ENCODE peak calls at places on chromosome 6, in seven cellular contexts. E is ovary, K is transverse colon, H is endothelial cell, U is fibroblast of mammary gland, L is upper lobe of left lung, V is fibroblast of the aortic adventitia. X is an unnamed sample.

GRCh38 chr6:169224185-169224695 is 29.4 kb downstream of the THBS2 start:
- DNase-seq in E (peak; percentile 91), K (no peak), H (no peak), U (peak; percentile 96), L (no peak), V (peak; percentile 88), X (no peak)

GRCh38 chr6:3135668-3136297 is 17.3 kb downstream of the BPHL start:
- DNase-seq in E (no peak), K (no peak), H (no peak), U (no peak), L (no peak), V (no peak), X (no peak)

GRCh38 chr6:43713611-43714310 is 26.2 kb upstream of the MRPS18A start:
- DNase-seq in E (no peak), K (no peak), H (no peak), U (no peak), L (no peak), V (no peak), X (no peak)

GRCh38 chr6:163906006-163906710 is 491.6 kb downstream of the QKI start:
- DNase-seq in E (no peak), K (no peak), H (no peak), U (no peak), L (no peak), V (no peak), X (no peak)

GRCh38 chr6:43842231-43842794 is 72.3 kb downstream of the VEGFA start:
- DNase-seq in E (no peak), K (peak; percentile 31), H (no peak), U (peak; percentile 80), L (no peak), V (peak; percentile 65), X (no peak)

GRCh38 chr6:16766043-16766521 is 4.8 kb upstream of the ATXN1 start:
- DNase-seq in E (no peak), K (no peak), H (no peak), U (peak; percentile 93), L (no peak), V (peak; percentile 93), X (no peak)

GRCh38 chr6:141290871-141291270 is 841.9 kb upstream of the GJE1 start:
- DNase-seq in E (no peak), K (no peak), H (no peak), U (no peak), L (no peak), V (no peak), X (no peak)

GRCh38 chr6:156387472-156387871 is 389.7 kb upstream of the ARID1B start:
- DNase-seq in E (no peak), K (no peak), H (no peak), U (no peak), L (no peak), V (no peak), X (no peak)

GRCh38 chr6:72554761-72555221 is 67.1 kb upstream of the KCNQ5 start:
- DNase-seq in E (no peak), K (no peak), H (no peak), U (no peak), L (no peak), V (peak; percentile 52), X (no peak)

GRCh38 chr6:51182884-51183283 is 364.2 kb downstream of the TFAP2B start:
- DNase-seq in E (no peak), K (no peak), H (no peak), U (no peak), L (no peak), V (no peak), X (no peak)

GRCh38 chr6:15421945-15422733 is 176.3 kb downstream of the JARID2 start:
- DNase-seq in E (no peak), K (no peak), H (no peak), U (no peak), L (no peak), V (no peak), X (no peak)

GRCh38 chr6:85465762-85466161 is 15.9 kb downstream of the NT5E start:
- DNase-seq in E (no peak), K (no peak), H (no peak), U (no peak), L (no peak), V (no peak), X (no peak)

GRCh38 chr6:13048113-13048512 is 280.2 kb downstream of the TBC1D7 start:
- DNase-seq in E (no peak), K (no peak), H (no peak), U (peak; percentile 15), L (no peak), V (peak; percentile 1), X (no peak)
- TF ChIP-seq CTCF in E (no peak), K (no peak), H (no peak), U (no peak), L (no peak), V (no peak), X (no peak)

GRCh38 chr6:89035252-89036106 is 45.1 kb upstream of the PNRC1 start:
- DNase-seq in E (peak; percentile 94), K (peak; percentile 91), H (no peak), U (peak; percentile 100), L (no peak), V (peak; percentile 100), X (no peak)
- TF ChIP-seq CTCF in E (no peak), K (no peak), H (no peak), U (no peak), L (no peak), V (no peak), X (no peak)

GRCh38 chr6:120405947-120406346 is 928.3 kb downstream of the TBC1D32 start:
- DNase-seq in E (no peak), K (no peak), H (no peak), U (no peak), L (no peak), V (no peak), X (no peak)
- TF ChIP-seq CTCF in E (no peak), K (no peak), H (peak; percentile 15), U (peak; percentile 21), L (no peak), V (no peak), X (no peak)

GRCh38 chr6:13765570-13765969 is 48.8 kb downstream of the MCUR1 start:
- DNase-seq in E (no peak), K (no peak), H (no peak), U (peak; percentile 59), L (no peak), V (peak; percentile 16), X (no peak)

GRCh38 chr6:13764996-13765395 is 49.4 kb downstream of the MCUR1 start:
- DNase-seq in E (no peak), K (no peak), H (no peak), U (no peak), L (no peak), V (no peak), X (no peak)

GRCh38 chr6:13766201-13766634 is 48.1 kb downstream of the MCUR1 start:
- DNase-seq in E (no peak), K (no peak), H (no peak), U (peak; percentile 70), L (no peak), V (peak; percentile 63), X (no peak)

GRCh38 chr6:13769034-13769654 is 45.2 kb downstream of the MCUR1 start:
- DNase-seq in E (no peak), K (no peak), H (no peak), U (no peak), L (peak; percentile 72), V (no peak), X (no peak)

DNA sequence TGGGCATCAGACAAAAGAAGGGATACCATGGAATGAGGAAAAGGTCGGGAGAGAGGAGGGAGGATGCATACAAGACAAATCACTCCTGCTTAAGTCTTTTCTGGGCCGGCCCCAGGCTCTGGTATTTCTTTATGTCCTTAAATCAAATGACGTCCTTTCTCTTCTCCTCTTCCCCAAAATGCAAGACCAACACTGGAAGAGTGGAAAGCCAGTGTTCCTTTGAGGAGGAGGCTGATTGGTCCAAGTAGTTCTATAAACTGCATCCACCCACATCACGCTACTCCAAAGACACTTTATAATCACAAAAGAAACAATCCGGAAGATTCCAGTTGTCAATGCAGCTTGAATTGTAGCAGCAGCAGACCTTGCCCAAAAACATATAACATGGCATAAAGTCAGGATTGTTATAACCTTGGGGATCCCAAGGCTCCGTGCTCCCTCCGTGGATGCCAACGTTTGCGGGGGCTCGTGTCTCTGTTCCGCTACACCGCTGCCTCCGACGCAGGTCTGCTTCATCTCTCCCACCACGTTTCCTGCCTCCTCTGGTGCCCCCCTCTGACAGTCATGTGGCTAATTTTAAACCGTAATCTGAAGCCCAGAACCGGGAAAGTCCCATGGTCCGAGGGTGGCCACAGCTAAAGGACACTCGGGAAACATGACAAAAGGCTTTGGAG is 47.1 kb downstream of the MCUR1 start:
- DNase-seq in E (peak; percentile 63), K (peak; percentile 53), H (no peak), U (peak; percentile 60), L (no peak), V (peak; percentile 57), X (no peak)
- TF ChIP-seq CTCF in E (no peak), K (no peak), H (no peak), U (peak; percentile 3), L (no peak), V (no peak), X (no peak)

DNA sequence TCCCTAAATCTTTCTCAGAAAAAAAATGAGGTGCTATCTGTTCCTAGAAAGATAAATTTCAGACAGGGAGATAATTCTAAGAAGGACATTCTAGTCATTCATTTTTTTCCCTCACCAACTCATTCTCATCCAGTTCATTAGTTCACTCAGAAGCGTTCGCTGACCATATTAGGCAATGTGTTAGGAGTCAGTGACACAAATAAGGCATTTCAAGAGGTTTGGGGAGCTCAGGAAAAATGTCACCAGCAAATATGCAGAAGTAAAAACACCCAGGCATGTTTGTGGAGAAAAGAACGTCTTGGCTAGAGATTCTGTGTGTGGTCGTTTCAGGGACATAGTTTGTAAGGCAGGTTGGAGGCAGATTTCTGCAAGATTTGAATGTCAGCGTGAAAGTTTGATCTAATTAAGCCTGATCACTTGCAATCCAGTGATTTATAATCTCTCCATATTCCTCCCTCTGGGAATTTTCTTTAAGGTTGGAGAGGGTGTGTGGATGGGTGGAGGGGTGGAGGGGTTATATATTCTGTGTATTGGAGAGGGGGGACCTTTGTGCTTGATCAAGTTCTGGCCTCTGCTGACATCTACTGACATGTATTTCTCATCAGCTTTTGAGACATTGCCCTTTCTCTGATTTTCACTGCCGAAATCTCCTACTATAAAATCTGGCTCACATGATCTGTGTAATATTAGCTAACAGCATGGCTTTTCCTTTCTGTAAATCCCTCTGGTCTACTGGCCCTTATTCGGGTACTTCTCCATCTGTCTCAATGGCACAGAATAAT is 3.6 kb downstream of the MYCT1 start:
- DNase-seq in E (no peak), K (no peak), H (no peak), U (no peak), L (no peak), V (peak; percentile 32), X (no peak)
- TF ChIP-seq CTCF in E (no peak), K (no peak), H (no peak), U (no peak), L (no peak), V (no peak), X (no peak)

GRCh38 chr6:155141512-155141911 is 122.3 kb upstream of the CLDN20 start:
- DNase-seq in E (no peak), K (no peak), H (no peak), U (no peak), L (no peak), V (no peak), X (no peak)
- TF ChIP-seq CTCF in E (no peak), K (no peak), H (no peak), U (no peak), L (no peak), V (no peak), X (no peak)

GRCh38 chr6:136208783-136209182 is 41.3 kb downstream of the MTFR2 start:
- DNase-seq in E (no peak), K (no peak), H (no peak), U (no peak), L (no peak), V (no peak), X (no peak)
- TF ChIP-seq CTCF in E (no peak), K (no peak), H (no peak), U (no peak), L (no peak), V (no peak), X (no peak)